ENCODE peak calls at places on chromosomes 13 and 19, in four cellular contexts. Q is WTC11, V is GM12878, T is K562. F is an unnamed sample.

GRCh38 chr19:40284501-40285352 is at the start of gene AKT2:
- DNase-seq in Q (peak; percentile 88), V (peak; percentile 48), T (peak; percentile 86), F (peak; percentile 94)

GRCh38 chr19:45608948-45609347 is 6.9 kb upstream of the GPR4 start:
- DNase-seq in Q (no peak), V (no peak), T (no peak), F (no peak)

GRCh38 chr19:35037716-35038622 is 3.6 kb upstream of the HPN start:
- DNase-seq in Q (no peak), V (peak; percentile 30), T (no peak), F (peak; percentile 42)

GRCh38 chr13:38863536-38863935 is 127.1 kb downstream of the STOML3 start:
- DNase-seq in Q (no peak), V (no peak), T (no peak), F (no peak)

GRCh38 chr13:40318366-40318765 is 348.1 kb downstream of the FOXO1 start:
- DNase-seq in Q (no peak), V (no peak), T (peak; percentile 2), F (peak; percentile 36)

GRCh38 chr13:23586336-23586735 is 16.1 kb downstream of the TNFRSF19 start:
- DNase-seq in Q (no peak), V (no peak), T (no peak), F (no peak)

GRCh38 chr13:32272021-32272695 is 43.0 kb downstream of the ZAR1L start:
- DNase-seq in Q (no peak), V (no peak), T (no peak), F (no peak)

GRCh38 chr19:3959766-3960131 is 11.2 kb downstream of the DAPK3 start:
- DNase-seq in Q (no peak), V (no peak), T (no peak), F (no peak)

GRCh38 chr19:34480971-34481821 is at the start of gene WTIP:
- DNase-seq in Q (peak; percentile 87), V (no peak), T (no peak), F (peak; percentile 78)

GRCh38 chr13:112078216-112078615 is 11.3 kb downstream of the SOX1 start:
- DNase-seq in Q (peak; percentile 57), V (no peak), T (no peak), F (no peak)

GRCh38 chr13:113195360-113195759 is 13.1 kb downstream of the PCID2 start:
- DNase-seq in Q (no peak), V (no peak), T (no peak), F (no peak)
- TF ChIP-seq USF1 in Q (no peak), V (no peak), T (no peak), F (no peak)

GRCh38 chr19:15293751-15294505 is 38.4 kb downstream of the BRD4 start:
- DNase-seq in Q (no peak), V (no peak), T (no peak), F (peak; percentile 54)

GRCh38 chr19:15291089-15291488 is 41.2 kb downstream of the BRD4 start:
- DNase-seq in Q (no peak), V (no peak), T (no peak), F (no peak)

GRCh38 chr19:15291666-15292065 is 40.7 kb downstream of the BRD4 start:
- DNase-seq in Q (no peak), V (no peak), T (no peak), F (no peak)

GRCh38 chr19:15292847-15293582 is 39.3 kb downstream of the BRD4 start:
- DNase-seq in Q (no peak), V (no peak), T (no peak), F (no peak)

GRCh38 chr19:15292140-15292539 is 40.2 kb downstream of the BRD4 start:
- DNase-seq in Q (no peak), V (no peak), T (no peak), F (no peak)
- TF ChIP-seq USF1 in Q (no peak), V (no peak), T (no peak), F (no peak)

GRCh38 chr19:48878219-48879024 is 6.2 kb downstream of the PPP1R15A start:
- DNase-seq in Q (no peak), V (no peak), T (peak; percentile 98), F (no peak)

GRCh38 chr19:48881741-48882657 is 9.8 kb downstream of the PPP1R15A start:
- DNase-seq in Q (peak; percentile 73), V (no peak), T (peak; percentile 68), F (no peak)

GRCh38 chr19:48877900-48878218 is 5.6 kb downstream of the PPP1R15A start:
- DNase-seq in Q (no peak), V (no peak), T (no peak), F (no peak)

GRCh38 chr19:48874309-48875135 is 2.3 kb downstream of the PPP1R15A start:
- DNase-seq in Q (no peak), V (no peak), T (peak; percentile 77), F (no peak)

GRCh38 chr19:48879025-48879572 is 6.9 kb downstream of the PPP1R15A start:
- DNase-seq in Q (no peak), V (no peak), T (no peak), F (no peak)
- TF ChIP-seq USF1 in Q (no peak), V (no peak), T (no peak), F (no peak)

GRCh38 chr13:97948041-97948440 is 5.4 kb upstream of the IPO5 start:
- DNase-seq in Q (no peak), V (no peak), T (no peak), F (no peak)

GRCh38 chr13:97945342-97945741 is 8.1 kb upstream of the IPO5 start:
- DNase-seq in Q (no peak), V (no peak), T (no peak), F (no peak)

GRCh38 chr13:97946951-97947588 is 6.4 kb upstream of the IPO5 start:
- DNase-seq in Q (no peak), V (no peak), T (no peak), F (no peak)

GRCh38 chr13:97945792-97946419 is 7.6 kb upstream of the IPO5 start:
- DNase-seq in Q (no peak), V (no peak), T (no peak), F (no peak)

GRCh38 chr13:97944396-97945029 is 9.0 kb upstream of the IPO5 start:
- DNase-seq in Q (no peak), V (no peak), T (no peak), F (no peak)
- TF ChIP-seq USF1 in Q (no peak), V (no peak), T (no peak), F (peak; percentile 82)

GRCh38 chr13:94205896-94206295 is 273.6 kb downstream of the DCT start:
- DNase-seq in Q (no peak), V (no peak), T (no peak), F (no peak)

GRCh38 chr13:94209110-94209509 is 270.4 kb downstream of the DCT start:
- DNase-seq in Q (no peak), V (no peak), T (no peak), F (no peak)

GRCh38 chr13:94214979-94215378 is 264.5 kb downstream of the DCT start:
- DNase-seq in Q (no peak), V (no peak), T (no peak), F (no peak)

GRCh38 chr13:94210826-94211225 is 268.7 kb downstream of the DCT start:
- DNase-seq in Q (no peak), V (no peak), T (no peak), F (no peak)
- TF ChIP-seq USF1 in Q (no peak), V (no peak), T (no peak), F (no peak)

DNA sequence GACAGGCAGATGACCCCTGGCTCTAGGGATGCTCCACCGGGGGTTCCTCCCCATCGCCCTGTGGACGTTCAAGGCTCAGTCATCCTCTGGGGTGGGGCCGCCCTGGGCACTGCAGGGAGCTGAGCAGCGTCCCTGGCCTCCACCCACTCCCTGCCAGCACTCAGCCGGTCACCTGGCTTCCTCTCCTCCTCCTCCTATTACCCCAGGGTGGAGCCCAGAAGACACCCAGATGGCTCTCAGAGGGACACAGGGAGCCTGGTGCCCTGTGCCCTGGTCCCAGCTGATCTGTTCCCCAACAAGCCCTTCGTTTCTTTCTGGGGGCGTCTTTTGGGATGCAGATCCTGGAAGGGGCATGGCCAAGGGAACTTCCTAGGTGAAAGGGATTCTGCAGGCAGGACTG is 3.7 kb upstream of the MKNK2 start:
- DNase-seq in Q (no peak), V (no peak), T (no peak), F (no peak)
- TF ChIP-seq USF1 in Q (no peak), V (no peak), T (no peak), F (no peak)

F was measured in SK-N-SH.